ENCODE peak calls at places on chromosome 15, in eight cellular contexts. X is NCI-H1105; L is naive thymus-derived CD8-positive, alpha-beta T cell; Z is RPMI7951; Y is activated T-cell treated with anti-CD3 and anti-CD28 coated beads for 48 hours; A is HTR-8/SVneo; I is stimulated activated CD8-positive, alpha-beta memory T cell treated with anti-CD3 and anti-CD28 coated beads, Interleukin-15, amount 100 ng/mL, for 1 hour; Q is GM04504. F is an unnamed sample.

GRCh38 chr15:65329991-65330735 is 25.7 kb downstream of the RNU5B-1 start:
- DNase-seq in X (no peak), L (no peak), Z (no peak), Y (no peak), A (no peak), I (no peak), Q (no peak), F (no peak)

GRCh38 chr15:61915640-61916039 is 144.6 kb downstream of the VPS13C start:
- DNase-seq in X (no peak), L (no peak), Z (peak; percentile 33), Y (no peak), A (no peak), I (no peak), Q (peak; percentile 1), F (no peak)

GRCh38 chr15:26901036-26901435 is 34.2 kb downstream of the GABRA5 start:
- DNase-seq in X (no peak), L (no peak), Z (no peak), Y (no peak), A (no peak), I (no peak), Q (no peak), F (no peak)

GRCh38 chr15:60972301-60972700 is 256.8 kb downstream of the RORA start:
- DNase-seq in X (no peak), L (no peak), Z (peak; percentile 66), Y (no peak), A (peak; percentile 40), I (no peak), Q (peak; percentile 77), F (no peak)

GRCh38 chr15:90561344-90562244 is 31.9 kb downstream of the CRTC3 start:
- DNase-seq in X (no peak), L (peak; percentile 9), Z (no peak), Y (no peak), A (no peak), I (no peak), Q (peak; percentile 44), F (no peak)

GRCh38 chr15:63846022-63846544 is 12.3 kb upstream of the HERC1 start:
- DNase-seq in X (no peak), L (no peak), Z (no peak), Y (no peak), A (no peak), I (no peak), Q (no peak), F (no peak)

GRCh38 chr15:91522609-91523332 is 330.7 kb upstream of the SLCO3A1 start:
- DNase-seq in X (no peak), L (no peak), Z (peak; percentile 74), Y (no peak), A (no peak), I (no peak), Q (peak; percentile 26), F (no peak)

GRCh38 chr15:89649716-89650115 is 5.6 kb downstream of the KIF7 start:
- DNase-seq in X (no peak), L (no peak), Z (no peak), Y (no peak), A (no peak), I (no peak), Q (no peak), F (no peak)

GRCh38 chr15:29437888-29438713 is 168.5 kb upstream of the NSMCE3 start:
- DNase-seq in X (no peak), L (no peak), Z (no peak), Y (no peak), A (no peak), I (no peak), Q (no peak), F (no peak)

GRCh38 chr15:96619171-96619570 is 288.7 kb downstream of the NR2F2 start:
- DNase-seq in X (no peak), L (no peak), Z (no peak), Y (no peak), A (no peak), I (no peak), Q (no peak), F (no peak)

GRCh38 chr15:49741721-49742120 is 120.9 kb downstream of the DTWD1 start:
- DNase-seq in X (no peak), L (no peak), Z (peak; percentile 18), Y (no peak), A (no peak), I (no peak), Q (no peak), F (no peak)

GRCh38 chr15:66934315-66934930 is 131.0 kb upstream of the SMAD3 start:
- DNase-seq in X (no peak), L (no peak), Z (no peak), Y (no peak), A (no peak), I (no peak), Q (no peak), F (no peak)

GRCh38 chr15:101497484-101498034 is 8.1 kb upstream of the PCSK6 start:
- DNase-seq in X (no peak), L (no peak), Z (no peak), Y (no peak), A (no peak), I (no peak), Q (no peak), F (no peak)

GRCh38 chr15:87135109-87135508 is 1055.4 kb downstream of the AGBL1 start:
- DNase-seq in X (no peak), L (no peak), Z (no peak), Y (no peak), A (no peak), I (no peak), Q (no peak), F (no peak)

GRCh38 chr15:80695911-80696651 is 971 bp downstream of the ABHD17C start:
- DNase-seq in X (no peak), L (no peak), Z (peak; percentile 41), Y (no peak), A (peak; percentile 47), I (no peak), Q (no peak), F (no peak)

GRCh38 chr15:73794501-73795133 is 41.5 kb upstream of the INSYN1 start:
- DNase-seq in X (no peak), L (no peak), Z (peak; percentile 34), Y (no peak), A (no peak), I (no peak), Q (no peak), F (no peak)

GRCh38 chr15:67024998-67025368 is 40.4 kb upstream of the SMAD3 start:
- DNase-seq in X (no peak), L (no peak), Z (no peak), Y (no peak), A (no peak), I (no peak), Q (no peak), F (no peak)

GRCh38 chr15:29183071-29183831 is 86.4 kb downstream of the NSMCE3 start:
- DNase-seq in X (no peak), L (no peak), Z (peak; percentile 4), Y (no peak), A (peak; percentile 7), I (no peak), Q (peak; percentile 24), F (no peak)

GRCh38 chr15:39135989-39136388 is 444.9 kb upstream of the THBS1 start:
- DNase-seq in X (no peak), L (no peak), Z (peak; percentile 89), Y (no peak), A (no peak), I (no peak), Q (peak; percentile 92), F (no peak)

GRCh38 chr15:60757831-60758570 is 279.1 kb upstream of the ICE2 start:
- DNase-seq in X (peak; percentile 86), L (no peak), Z (no peak), Y (no peak), A (no peak), I (no peak), Q (no peak), F (no peak)

GRCh38 chr15:53974813-53975212 is 3.4 kb upstream of the UNC13C start:
- DNase-seq in X (no peak), L (no peak), Z (no peak), Y (no peak), A (no peak), I (no peak), Q (no peak), F (no peak)

GRCh38 chr15:19973718-19974117 is 567.9 kb downstream of the GOLGA6L6 start:
- DNase-seq in X (no peak), L (no peak), Z (no peak), Y (peak; percentile 12), A (no peak), I (no peak), Q (no peak), F (no peak)

GRCh38 chr15:55834331-55834730 is 91.4 kb upstream of the PRTG start:
- DNase-seq in X (no peak), L (no peak), Z (no peak), Y (no peak), A (no peak), I (no peak), Q (no peak), F (no peak)

GRCh38 chr15:70160803-70161565 is 63.3 kb upstream of the TLE3 start:
- DNase-seq in X (no peak), L (no peak), Z (no peak), Y (no peak), A (no peak), I (no peak), Q (no peak), F (no peak)

GRCh38 chr15:22810735-22811338 is 24.4 kb downstream of the NIPA1 start:
- DNase-seq in X (no peak), L (no peak), Z (no peak), Y (no peak), A (no peak), I (no peak), Q (no peak), F (no peak)

GRCh38 chr15:44015555-44015954 is 179.5 kb downstream of the FRMD5 start:
- DNase-seq in X (no peak), L (no peak), Z (no peak), Y (no peak), A (no peak), I (no peak), Q (no peak), F (no peak)

GRCh38 chr15:63166219-63166618 is 8.9 kb upstream of the RPS27L start:
- DNase-seq in X (no peak), L (no peak), Z (peak; percentile 44), Y (no peak), A (no peak), I (no peak), Q (no peak), F (no peak)

GRCh38 chr15:98322551-98322950 is 325.8 kb upstream of the IGF1R start:
- DNase-seq in X (peak; percentile 22), L (no peak), Z (no peak), Y (no peak), A (no peak), I (no peak), Q (no peak), F (no peak)

GRCh38 chr15:63726491-63726890 is 107.3 kb downstream of the HERC1 start:
- DNase-seq in X (no peak), L (no peak), Z (no peak), Y (no peak), A (no peak), I (no peak), Q (no peak), F (no peak)

GRCh38 chr15:32649336-32649735 is 7.8 kb downstream of the SCG5 start:
- DNase-seq in X (no peak), L (no peak), Z (no peak), Y (no peak), A (no peak), I (no peak), Q (no peak), F (no peak)

GRCh38 chr15:71434774-71435173 is 319.5 kb downstream of the THSD4 start:
- DNase-seq in X (no peak), L (no peak), Z (peak; percentile 40), Y (no peak), A (no peak), I (no peak), Q (no peak), F (no peak)

GRCh38 chr15:70266412-70267089 is 168.8 kb upstream of the TLE3 start:
- DNase-seq in X (no peak), L (no peak), Z (no peak), Y (no peak), A (no peak), I (no peak), Q (no peak), F (no peak)

GRCh38 chr15:85742186-85742751 is 52.5 kb downstream of the KLHL25 start:
- DNase-seq in X (no peak), L (no peak), Z (no peak), Y (no peak), A (no peak), I (no peak), Q (no peak), F (no peak)